ENCODE peak calls at places on chromosomes 1 and 21, in five cellular contexts. L is SK-N-SH, B is K562, Z is GM12878, W is HepG2. X is an unnamed sample.

GRCh38 chr1:194598098-194598497 is 1411.7 kb upstream of the B3GALT2 start:
- DNase-seq in Z (no peak), B (no peak), W (no peak), L (peak), X (no peak)

GRCh38 chr1:85952460-85952859 is 204.1 kb downstream of the COL24A1 start:
- DNase-seq in B (no peak), W (no peak), Z (no peak), L (peak), X (peak)

GRCh38 chr1:175209493-175209921 is 16.9 kb upstream of the KIAA0040 start:
- DNase-seq in W (no peak), B (no peak), L (no peak), Z (no peak), X (no peak)

GRCh38 chr1:25819496-25820246 is at the start of gene MTFR1L:
- DNase-seq in L (peak), W (peak), B (peak), Z (peak), X (peak)

GRCh38 chr1:150695561-150695960 is 1.4 kb downstream of the GOLPH3L start:
- DNase-seq in B (peak), Z (no peak), W (no peak), L (no peak), X (peak)

GRCh38 chr1:99728494-99729235 is 37.8 kb downstream of the FRRS1 start:
- DNase-seq in L (peak), Z (no peak), B (peak), W (peak), X (peak)

GRCh38 chr21:24050233-24050632 is 1557.0 kb downstream of the MRPL39 start:
- DNase-seq in B (no peak), W (no peak), L (no peak), Z (no peak), X (no peak)

GRCh38 chr1:145978477-145978859 is 14.0 kb downstream of the POLR3GL start:
- DNase-seq in Z (no peak), W (no peak), B (no peak), L (no peak), X (no peak)

GRCh38 chr1:200869753-200870391 is 2.9 kb upstream of the GPR25 start:
- DNase-seq in L (no peak), B (no peak), Z (peak), W (no peak), X (no peak)

GRCh38 chr1:53860967-53861411 is 22.9 kb upstream of the NDC1 start:
- DNase-seq in B (peak), Z (no peak), L (peak), W (peak), X (peak)

GRCh38 chr1:13543451-13543911 is 29.7 kb upstream of the LRRC38 start:
- DNase-seq in L (no peak), W (no peak), B (no peak), Z (no peak), X (no peak)

GRCh38 chr21:45416619-45417018 is 11.7 kb downstream of the COL18A1 start:
- DNase-seq in L (no peak), Z (no peak), B (no peak), W (no peak), X (no peak)

GRCh38 chr1:77538956-77539509 is 143.4 kb downstream of the ZZZ3 start:
- DNase-seq in L (no peak), W (peak), Z (no peak), B (no peak), X (peak)

GRCh38 chr1:238642231-238642630 is 744.1 kb upstream of the CHRM3 start:
- DNase-seq in Z (no peak), W (no peak), L (no peak), B (no peak), X (peak)

GRCh38 chr1:30241681-30242080 is 481.7 kb downstream of the MATN1 start:
- DNase-seq in Z (no peak), B (no peak), W (no peak), L (no peak), X (no peak)

GRCh38 chr21:43645987-43646386 is 13.3 kb downstream of the HSF2BP start:
- DNase-seq in Z (no peak), L (no peak), W (no peak), B (no peak), X (no peak)

GRCh38 chr21:37904879-37905278 is 11.4 kb downstream of the KCNJ6 start:
- DNase-seq in L (no peak), Z (no peak), W (no peak), B (no peak), X (no peak)

DNA sequence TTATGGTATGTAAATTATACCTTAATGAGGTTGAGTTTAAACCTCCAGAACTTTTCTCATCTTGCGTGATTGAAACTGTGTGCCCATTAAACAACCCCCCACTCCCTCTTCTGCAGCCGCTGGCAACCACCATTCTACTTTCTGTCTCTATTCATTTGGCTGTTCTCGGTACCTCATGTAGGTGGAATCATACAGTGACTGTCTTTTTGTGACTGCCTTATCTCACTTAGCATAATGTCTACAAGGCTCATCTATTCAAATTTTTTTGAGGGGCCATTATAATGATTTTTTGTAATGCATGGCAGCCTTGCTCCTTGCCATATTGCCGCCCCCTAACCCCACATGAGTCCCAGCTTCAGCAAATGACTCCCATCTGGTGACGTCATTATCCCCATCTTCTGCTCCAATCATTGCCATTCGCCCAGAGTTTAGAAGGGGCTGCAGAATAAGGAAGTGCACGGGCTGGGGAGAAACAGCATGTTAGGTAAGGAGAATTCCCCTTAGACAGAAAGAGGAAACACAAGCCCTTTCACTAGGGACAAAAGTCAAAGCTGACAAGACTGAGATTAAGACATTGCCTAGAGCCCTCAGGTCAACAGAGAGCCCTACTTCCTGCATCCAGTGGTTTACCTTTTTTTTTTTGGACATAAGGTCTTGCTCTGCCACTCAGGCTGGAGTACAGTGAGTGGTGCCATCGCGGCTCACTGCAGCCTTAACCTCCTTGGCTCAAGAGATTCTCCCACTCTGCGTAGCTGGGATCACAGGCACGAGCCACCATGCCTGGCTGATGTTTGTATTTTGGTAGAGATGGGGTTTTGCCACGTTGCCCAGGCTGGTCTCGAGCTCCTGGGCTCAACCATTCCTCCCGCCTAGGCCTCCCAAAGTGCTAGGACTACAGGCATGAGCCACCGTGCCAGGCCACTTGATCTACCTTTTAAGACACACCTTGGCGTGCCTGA is 78.4 kb upstream of the ERRFI1 start:
- DNase-seq in L (no peak), B (no peak), W (no peak), Z (peak), X (no peak)
- TF ChIP-seq MXI1 in L (no peak), B (no peak), W (no peak), Z (no peak), X (no peak)

GRCh38 chr1:57307382-57307781 is 116.5 kb downstream of the DAB1 start:
- DNase-seq in Z (peak), L (peak), W (no peak), B (peak), X (no peak)
- TF ChIP-seq MXI1 in Z (no peak), L (no peak), W (no peak), B (no peak), X (no peak)

DNA sequence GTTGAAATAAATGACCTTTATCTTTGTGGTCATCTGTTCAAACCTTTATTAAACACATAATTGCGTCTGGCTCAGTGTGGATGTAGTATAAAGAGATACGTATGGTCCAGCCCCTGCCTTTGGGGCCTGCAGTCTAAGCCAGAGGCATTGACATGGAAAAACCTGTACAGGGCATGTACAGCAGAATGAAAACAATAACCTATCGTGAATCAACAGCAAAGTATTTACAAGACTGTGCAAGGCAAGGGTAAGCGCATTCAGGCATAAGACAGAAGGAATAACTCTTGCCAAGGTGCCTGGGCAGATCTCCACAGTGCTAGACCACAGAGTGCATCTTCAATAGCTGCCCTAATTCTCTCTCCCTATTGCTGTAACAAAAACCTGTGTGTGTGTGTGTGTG is 35.5 kb downstream of the KIRREL1 start:
- DNase-seq in Z (no peak), W (no peak), B (no peak), L (no peak), X (peak)
- TF ChIP-seq MXI1 in Z (no peak), W (no peak), B (no peak), L (no peak), X (no peak)

DNA sequence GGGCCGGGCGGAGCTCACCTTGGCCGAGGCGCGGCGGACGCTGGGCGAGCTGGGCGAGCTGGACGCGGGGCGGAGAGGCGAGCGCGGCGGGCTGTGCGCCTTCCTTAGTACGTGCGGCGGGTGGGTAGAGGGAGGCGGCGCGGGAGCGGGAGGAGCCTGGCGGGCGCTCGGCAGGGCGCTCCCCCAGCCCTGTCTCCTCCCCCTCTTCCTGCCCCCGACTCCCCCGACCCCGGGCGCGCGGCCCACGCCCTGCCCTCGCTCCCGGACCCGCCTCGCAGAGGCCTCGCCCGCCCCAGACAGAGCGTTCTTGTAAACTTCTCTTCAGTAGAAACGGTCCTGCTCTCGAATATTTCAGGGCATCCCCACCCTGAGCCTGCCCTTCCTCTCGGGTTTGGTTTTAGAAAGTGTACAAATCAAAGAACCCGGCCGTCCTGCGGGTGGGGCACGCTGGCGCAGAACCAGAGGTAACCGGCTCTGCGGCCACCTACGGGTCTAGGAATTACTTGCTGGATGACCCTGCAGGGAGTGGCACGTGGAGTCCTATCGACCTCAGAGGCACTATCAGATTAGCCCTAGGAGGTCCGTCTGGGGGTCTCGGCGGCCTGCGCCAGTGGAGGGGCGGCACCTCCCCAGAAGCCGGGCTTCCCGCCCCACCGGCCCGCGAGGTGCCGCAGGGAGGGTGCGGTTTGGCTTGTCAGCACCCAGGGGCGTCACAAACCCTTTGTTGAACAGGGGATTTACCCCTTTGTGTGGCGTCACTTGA is at the start of gene S100A10:
- DNase-seq in Z (no peak), L (peak), B (peak), W (peak), X (peak)
- TF ChIP-seq MXI1 in Z (no peak), L (no peak), B (no peak), W (no peak), X (no peak)

DNA sequence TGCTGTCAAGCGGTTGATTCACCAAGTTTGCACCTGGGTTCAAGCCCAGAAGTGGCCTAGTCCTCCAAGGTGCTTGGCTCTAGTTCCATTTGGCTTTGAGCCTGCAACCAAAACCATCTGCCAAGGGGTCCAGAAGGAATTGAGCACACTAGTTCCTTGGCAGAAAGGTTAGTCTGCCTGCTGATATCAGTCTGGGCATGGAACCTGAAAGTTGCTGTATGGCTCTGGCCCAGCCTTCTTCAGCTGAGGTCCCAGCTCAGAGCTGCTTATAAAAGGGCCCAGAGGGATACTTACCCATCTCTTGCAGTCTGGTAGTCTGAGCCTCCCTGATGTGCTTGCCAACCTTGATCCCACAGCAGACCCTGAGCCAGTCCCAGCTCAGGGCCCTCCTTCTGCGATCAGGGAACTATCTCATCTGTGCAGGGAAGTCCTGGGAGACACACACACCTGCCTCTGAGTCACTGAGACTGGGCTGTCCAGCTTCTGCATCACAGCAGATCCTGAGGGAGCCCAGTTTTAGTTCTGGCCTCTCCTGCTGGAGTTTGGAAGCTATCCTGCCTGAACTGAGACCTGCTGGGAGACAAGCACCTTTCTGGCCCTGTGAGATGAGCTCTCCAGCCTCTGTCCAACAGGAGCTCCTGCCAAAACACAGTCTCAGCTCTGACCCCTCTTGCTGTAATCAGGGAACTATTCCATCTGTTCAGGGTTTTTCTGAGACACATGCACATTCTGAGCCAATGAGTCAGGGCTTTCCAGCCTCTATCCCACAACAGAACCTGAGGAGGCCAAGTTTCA is 75.8 kb downstream of the CTH start:
- DNase-seq in W (no peak), L (no peak), Z (no peak), B (no peak), X (peak)
- TF ChIP-seq MXI1 in W (no peak), L (no peak), Z (no peak), B (no peak), X (peak)

GRCh38 chr1:222620566-222620965 is 2.7 kb downstream of the MIA3 start:
- DNase-seq in B (no peak), W (no peak), Z (peak), L (no peak), X (no peak)

GRCh38 chr1:222617367-222617951 is 438 bp upstream of the MIA3 start:
- DNase-seq in B (peak), L (no peak), W (peak), Z (peak), X (peak)

GRCh38 chr1:222618001-222618879 is at the start of gene MIA3:
- DNase-seq in B (peak), W (peak), L (peak), Z (no peak), X (peak)

GRCh38 chr1:222616535-222616934 is 1.4 kb upstream of the MIA3 start:
- DNase-seq in Z (no peak), L (no peak), W (peak), B (no peak), X (peak)

DNA sequence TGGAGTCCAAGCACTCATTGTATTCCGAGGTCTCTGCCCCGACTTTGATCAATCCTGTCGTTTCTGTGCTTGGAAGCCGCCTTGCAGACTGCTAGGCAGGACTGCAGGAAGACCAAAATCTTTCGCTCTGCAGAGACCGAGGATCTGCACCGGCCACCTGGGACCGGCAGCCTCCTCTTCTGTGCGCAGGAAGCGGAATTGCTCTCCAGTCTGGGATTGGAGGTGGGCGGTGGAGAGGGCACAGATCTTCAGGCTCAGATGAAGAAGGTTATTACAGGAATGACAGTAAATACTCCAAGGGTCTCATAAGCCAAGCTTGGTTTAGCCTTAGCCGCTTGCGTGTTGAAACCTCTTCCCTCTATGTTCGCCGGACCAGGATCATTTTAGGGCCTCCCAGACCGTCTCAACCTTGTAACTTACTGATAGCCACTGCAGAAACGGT is 1.0 kb downstream of the MIA3 start:
- DNase-seq in Z (no peak), W (peak), B (peak), L (peak), X (peak)
- TF ChIP-seq MXI1 in Z (no peak), W (no peak), B (no peak), L (no peak), X (no peak)

GRCh38 chr1:50109647-50110075 is 941 bp downstream of the ELAVL4 start:
- DNase-seq in Z (no peak), L (no peak), W (no peak), B (no peak), X (no peak)

GRCh38 chr1:50110084-50110615 is 1.4 kb downstream of the ELAVL4 start:
- DNase-seq in B (no peak), W (no peak), Z (no peak), L (no peak), X (no peak)

GRCh38 chr1:50106095-50106761 is 2.5 kb upstream of the ELAVL4 start:
- DNase-seq in Z (no peak), L (peak), W (no peak), B (no peak), X (no peak)

GRCh38 chr1:50108497-50109073 is at the start of gene ELAVL4:
- DNase-seq in L (peak), Z (no peak), B (peak), W (no peak), X (no peak)

GRCh38 chr1:50110656-50111055 is 1.9 kb downstream of the ELAVL4 start:
- DNase-seq in Z (no peak), W (no peak), B (no peak), L (no peak), X (no peak)
- TF ChIP-seq MXI1 in Z (no peak), W (no peak), B (no peak), L (no peak), X (no peak)

GRCh38 chr1:23743287-23744052 is at the start of gene ELOA:
- DNase-seq in L (peak), B (peak), W (peak), Z (no peak), X (peak)
- TF ChIP-seq MXI1 in L (peak), B (peak), W (peak), Z (peak), X (peak)

GRCh38 chr1:101992816-101993575 is 3.7 kb downstream of the OLFM3 start:
- DNase-seq in L (no peak), B (no peak), Z (no peak), W (no peak), X (no peak)

GRCh38 chr1:101993703-101994102 is 3.0 kb downstream of the OLFM3 start:
- DNase-seq in L (no peak), W (no peak), Z (no peak), B (no peak), X (no peak)

GRCh38 chr1:101995984-101996731 is 568 bp downstream of the OLFM3 start:
- DNase-seq in W (no peak), Z (no peak), L (peak), B (no peak), X (no peak)

GRCh38 chr1:102002057-102002456 is 5.3 kb upstream of the OLFM3 start:
- DNase-seq in B (no peak), Z (no peak), L (no peak), W (no peak), X (no peak)

GRCh38 chr1:101996830-101997485 is at the start of gene OLFM3:
- DNase-seq in Z (no peak), W (peak), B (no peak), L (peak), X (no peak)
- TF ChIP-seq MXI1 in Z (no peak), W (no peak), B (no peak), L (peak), X (no peak)

DNA sequence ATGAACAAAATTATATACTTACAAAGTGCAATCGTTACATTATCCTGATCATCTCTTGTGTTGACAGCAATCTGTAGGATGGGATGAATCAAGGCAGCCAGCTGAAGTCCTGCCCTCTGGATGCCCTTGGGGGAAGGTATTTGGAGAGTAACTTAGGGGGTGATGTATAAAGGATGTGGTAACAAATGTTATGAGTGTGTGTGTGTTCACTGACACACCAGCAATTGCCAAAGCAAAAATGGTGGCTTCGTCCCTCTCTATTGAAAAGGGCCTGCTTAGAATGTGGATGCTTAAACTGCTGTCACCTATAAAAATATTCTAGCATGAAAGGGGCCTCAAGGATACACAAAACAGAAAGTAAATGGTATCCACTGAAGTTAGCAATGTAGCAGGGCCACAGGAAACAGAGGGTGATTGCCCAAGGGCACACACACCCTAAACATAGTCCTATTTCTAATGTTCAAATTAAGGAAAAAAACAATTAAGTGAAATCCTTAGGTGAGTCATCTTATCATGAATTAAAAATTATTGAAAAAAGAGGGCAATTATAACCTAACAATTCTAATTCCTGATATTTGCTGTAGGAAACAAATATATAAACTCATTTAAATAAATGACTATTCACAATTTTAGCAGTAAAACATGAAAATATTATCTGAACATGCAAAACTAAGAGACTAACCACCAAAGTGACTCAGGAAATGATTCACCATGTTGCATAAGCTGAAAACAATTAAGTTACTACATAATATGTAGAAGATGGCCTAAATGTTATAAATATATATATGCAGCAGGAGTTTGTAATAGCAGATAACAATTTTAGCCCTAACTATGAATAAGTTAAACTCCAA is 15.2 kb upstream of the AIM2 start:
- DNase-seq in Z (no peak), B (no peak), L (no peak), W (no peak), X (peak)
- TF ChIP-seq MXI1 in Z (no peak), B (no peak), L (no peak), W (no peak), X (no peak)